ENCODE peak calls at places on chromosome 15, in six cellular contexts. D, S, F, Z, M and Q are unnamed samples. For H3K4me1, the result is how much of the 10 kb centered on the place peaks cover.

GRCh38 chr15:89163271-89164055 is 57.9 kb downstream of the RLBP1 start:
- DNase-seq in F (no peak), Z (no peak), S (no peak), D (no peak), M (no peak), Q (no peak)

GRCh38 chr15:70026991-70027390 is 70.7 kb downstream of the TLE3 start:
- DNase-seq in Z (no peak), S (no peak), D (no peak), M (no peak), F (no peak), Q (no peak)

GRCh38 chr15:27660676-27661075 is 438.4 kb downstream of the OCA2 start:
- DNase-seq in Z (no peak), S (no peak), D (no peak), M (no peak), F (no peak), Q (no peak)

GRCh38 chr15:75065851-75066509 is 42.6 kb downstream of the PPCDC start:
- DNase-seq in S (no peak), M (no peak), D (no peak), F (peak), Z (no peak), Q (no peak)

GRCh38 chr15:29135266-29135665 is 134.4 kb downstream of the NSMCE3 start:
- DNase-seq in M (no peak), F (no peak), D (no peak), S (no peak), Z (peak), Q (no peak)

GRCh38 chr15:66172339-66172980 is 81.1 kb downstream of the MEGF11 start:
- DNase-seq in M (no peak), D (no peak), F (no peak), Z (no peak), S (no peak), Q (no peak)

GRCh38 chr15:38041576-38041975 is 107.1 kb downstream of the TMCO5A start:
- DNase-seq in Z (no peak), F (no peak), S (no peak), D (no peak), M (no peak), Q (no peak)

GRCh38 chr15:67303490-67304363 is 49.1 kb downstream of the IQCH start:
- DNase-seq in D (no peak), S (peak), F (no peak), Z (no peak), M (no peak), Q (no peak)

GRCh38 chr15:42348083-42348482 is 11.2 kb upstream of the CAPN3 start:
- DNase-seq in F (no peak), M (no peak), Z (no peak), S (no peak), D (no peak), Q (no peak)

GRCh38 chr15:68510558-68510957 is 68.2 kb upstream of the CORO2B start:
- DNase-seq in F (no peak), D (no peak), S (no peak), M (no peak), Z (no peak), Q (no peak)

GRCh38 chr15:68512578-68512977 is 66.2 kb upstream of the CORO2B start:
- DNase-seq in M (no peak), S (no peak), D (no peak), F (no peak), Z (no peak), Q (no peak)

GRCh38 chr15:68508485-68509189 is 70.2 kb upstream of the CORO2B start:
- DNase-seq in F (no peak), S (no peak), D (no peak), Z (no peak), M (no peak), Q (no peak)

GRCh38 chr15:68511073-68511991 is 67.5 kb upstream of the CORO2B start:
- DNase-seq in F (peak), D (no peak), M (no peak), S (no peak), Z (no peak), Q (no peak)

DNA sequence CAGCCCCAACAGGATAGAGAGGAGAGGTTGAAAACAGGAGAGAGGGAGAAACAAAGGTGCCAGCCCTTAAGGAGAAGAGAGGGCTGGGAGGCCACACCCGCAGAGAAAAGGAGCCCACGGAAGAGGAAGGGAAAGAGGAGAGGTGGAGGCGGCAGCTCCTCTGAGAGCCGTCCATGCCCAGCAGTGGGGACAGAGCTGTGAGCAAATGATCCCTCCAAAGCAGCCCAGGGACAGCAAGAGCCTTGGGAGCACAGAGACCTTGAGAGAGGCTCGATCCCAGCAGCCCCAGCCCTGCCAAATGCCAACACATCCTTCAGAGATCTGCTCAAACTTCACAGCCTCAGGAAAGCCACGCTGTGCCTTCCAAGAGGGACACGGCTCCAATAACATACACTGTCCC is 66.7 kb upstream of the CORO2B start:
- DNase-seq in Z (no peak), D (no peak), M (no peak), F (no peak), S (no peak), Q (no peak)
- H3K27ac ChIP-seq in Z (no peak), D (no peak), M (no peak), F (peak), S (no peak), Q (peak)

GRCh38 chr15:32998182-32998581 is 196.3 kb downstream of the FMN1 start:
- DNase-seq in Z (no peak), S (no peak), M (no peak), D (no peak), F (no peak), Q (no peak)

GRCh38 chr15:32991544-32992192 is 202.8 kb downstream of the FMN1 start:
- DNase-seq in S (no peak), M (no peak), D (no peak), Z (no peak), F (no peak), Q (no peak)

GRCh38 chr15:32998979-32999677 is 195.4 kb downstream of the FMN1 start:
- DNase-seq in M (no peak), F (no peak), Z (peak), D (peak), S (no peak), Q (no peak)

GRCh38 chr15:32993285-32993684 is 201.2 kb downstream of the FMN1 start:
- DNase-seq in S (no peak), F (no peak), M (no peak), D (no peak), Z (no peak), Q (no peak)

DNA sequence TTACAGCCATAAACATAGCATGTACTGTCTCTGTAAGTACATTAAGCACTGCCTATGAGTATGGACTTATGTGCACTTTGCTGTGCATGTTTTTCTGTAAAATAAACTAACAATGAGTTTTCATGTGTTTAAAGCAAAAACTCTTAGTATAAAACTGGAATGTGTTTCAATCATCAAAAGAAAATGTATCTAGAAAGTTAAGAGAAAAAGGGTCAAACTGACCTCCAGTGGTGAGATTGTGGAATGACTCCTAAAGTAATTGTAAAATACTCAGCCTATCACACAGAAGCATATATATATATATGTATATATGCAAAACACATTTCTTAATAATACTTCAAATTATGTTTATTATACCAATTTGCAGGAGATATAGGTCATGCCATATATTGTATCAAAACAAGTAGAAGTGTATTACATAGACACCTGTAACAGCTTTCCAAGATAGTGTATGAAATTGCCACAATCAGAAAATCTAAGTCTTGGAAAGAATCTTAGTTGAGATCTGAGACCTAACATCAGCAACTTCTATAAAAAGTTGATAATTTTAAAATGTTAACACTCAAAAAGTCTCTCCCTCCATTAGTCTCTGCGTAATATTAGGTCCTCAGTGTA is 199.6 kb downstream of the FMN1 start:
- DNase-seq in M (no peak), D (no peak), S (peak), Z (no peak), F (no peak), Q (no peak)
- TF ChIP-seq CTCF in M (peak), D (peak), S (peak), Z (peak), F (peak), Q (peak)

GRCh38 chr15:97961067-97961954 is 808 bp downstream of the ARRDC4 start:
- DNase-seq in D (peak), S (peak), Z (peak), M (peak), F (peak), Q (no peak)
- H3K4me1 ChIP-seq in D (under half), S (under half), Z (under half), M (under half), F (under half), Q (under half)

GRCh38 chr15:61173899-61174689 is 55.0 kb downstream of the RORA start:
- DNase-seq in Z (no peak), S (no peak), M (no peak), F (no peak), D (no peak), Q (no peak)

GRCh38 chr15:61169904-61170695 is 59.0 kb downstream of the RORA start:
- DNase-seq in Z (no peak), M (no peak), D (no peak), F (no peak), S (no peak), Q (no peak)

GRCh38 chr15:61172325-61172724 is 56.8 kb downstream of the RORA start:
- DNase-seq in Z (no peak), D (no peak), F (no peak), M (no peak), S (no peak), Q (no peak)

GRCh38 chr15:61171190-61171589 is 57.9 kb downstream of the RORA start:
- DNase-seq in S (no peak), D (no peak), F (no peak), M (no peak), Z (no peak), Q (no peak)

GRCh38 chr15:61169275-61169903 is 59.7 kb downstream of the RORA start:
- DNase-seq in Z (no peak), D (no peak), S (no peak), M (no peak), F (no peak), Q (no peak)
- H3K27ac ChIP-seq in Z (no peak), D (no peak), S (no peak), M (no peak), F (no peak), Q (no peak)

GRCh38 chr15:83653288-83653638 is 660 bp upstream of the ADAMTSL3 start:
- DNase-seq in F (peak), M (no peak), Z (no peak), S (no peak), D (no peak), Q (no peak)

GRCh38 chr15:83652606-83653204 is 1.2 kb upstream of the ADAMTSL3 start:
- DNase-seq in M (no peak), F (no peak), S (no peak), Z (no peak), D (no peak), Q (no peak)

GRCh38 chr15:83654379-83655236 is 685 bp downstream of the ADAMTSL3 start:
- DNase-seq in S (no peak), Z (no peak), D (peak), F (peak), M (no peak), Q (no peak)

GRCh38 chr15:83655237-83655616 is 1.3 kb downstream of the ADAMTSL3 start:
- DNase-seq in Z (no peak), D (no peak), F (no peak), S (no peak), M (no peak), Q (no peak)

DNA sequence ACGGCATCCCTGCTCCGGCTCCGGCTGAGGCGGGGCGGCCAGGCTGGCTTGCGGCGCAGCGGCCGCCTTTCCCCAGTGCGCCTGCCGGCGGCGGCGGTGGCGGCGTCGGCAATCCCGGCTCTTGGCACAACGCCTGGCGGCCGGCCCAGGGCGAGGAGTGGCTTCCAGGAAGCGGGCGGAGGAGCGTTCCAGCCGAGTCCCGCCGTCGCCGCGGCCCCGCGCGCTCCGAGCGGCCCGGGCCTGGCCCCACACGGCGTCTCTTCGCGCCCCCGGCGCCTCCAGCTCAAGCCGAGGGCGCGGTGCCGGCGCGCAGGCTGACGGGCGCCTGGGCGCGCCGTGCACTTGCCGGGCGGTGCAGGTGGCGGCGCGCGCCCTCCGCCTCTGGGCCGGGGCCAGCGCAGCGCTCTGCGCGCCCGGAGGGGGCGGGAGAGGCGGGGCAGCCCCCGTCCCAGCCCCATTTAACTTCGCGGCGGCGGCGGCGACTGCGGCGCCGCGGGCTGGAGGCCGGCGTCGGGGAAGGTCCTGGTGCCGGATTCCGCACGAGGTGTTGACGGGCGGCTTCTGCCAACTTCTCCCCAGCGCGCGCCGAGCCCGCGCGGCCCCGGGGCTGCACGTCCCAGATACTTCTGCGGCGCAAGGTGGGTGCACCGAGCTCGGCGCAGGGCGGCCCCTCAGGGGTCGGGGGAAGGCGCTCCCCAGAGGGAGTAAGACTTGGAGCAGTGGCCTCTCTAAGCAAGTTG is at the start of gene ADAMTSL3:
- DNase-seq in Z (no peak), F (peak), M (peak), S (no peak), D (peak), Q (no peak)
- TF ChIP-seq CTCF in Z (no peak), F (no peak), M (no peak), S (no peak), D (no peak), Q (peak)

GRCh38 chr15:98878862-98879261 is 128.7 kb downstream of the PGPEP1L start:
- DNase-seq in F (no peak), M (no peak), D (no peak), S (no peak), Z (no peak), Q (no peak)
- H3K4me1 ChIP-seq in F (under half), M (under half), D (half or more), S (under half), Z (under half), Q (under half)

GRCh38 chr15:60589253-60589652 is 110.3 kb upstream of the ICE2 start:
- DNase-seq in D (no peak), M (no peak), F (no peak), S (no peak), Z (no peak), Q (no peak)

GRCh38 chr15:60592386-60593339 is 113.7 kb upstream of the ICE2 start:
- DNase-seq in F (peak), S (no peak), Z (peak), M (peak), D (peak), Q (peak)

GRCh38 chr15:60589728-60590127 is 110.8 kb upstream of the ICE2 start:
- DNase-seq in S (no peak), Z (no peak), M (no peak), F (no peak), D (no peak), Q (no peak)

GRCh38 chr15:60591491-60592385 is 112.8 kb upstream of the ICE2 start:
- DNase-seq in M (peak), S (no peak), Z (peak), D (peak), F (peak), Q (no peak)

DNA sequence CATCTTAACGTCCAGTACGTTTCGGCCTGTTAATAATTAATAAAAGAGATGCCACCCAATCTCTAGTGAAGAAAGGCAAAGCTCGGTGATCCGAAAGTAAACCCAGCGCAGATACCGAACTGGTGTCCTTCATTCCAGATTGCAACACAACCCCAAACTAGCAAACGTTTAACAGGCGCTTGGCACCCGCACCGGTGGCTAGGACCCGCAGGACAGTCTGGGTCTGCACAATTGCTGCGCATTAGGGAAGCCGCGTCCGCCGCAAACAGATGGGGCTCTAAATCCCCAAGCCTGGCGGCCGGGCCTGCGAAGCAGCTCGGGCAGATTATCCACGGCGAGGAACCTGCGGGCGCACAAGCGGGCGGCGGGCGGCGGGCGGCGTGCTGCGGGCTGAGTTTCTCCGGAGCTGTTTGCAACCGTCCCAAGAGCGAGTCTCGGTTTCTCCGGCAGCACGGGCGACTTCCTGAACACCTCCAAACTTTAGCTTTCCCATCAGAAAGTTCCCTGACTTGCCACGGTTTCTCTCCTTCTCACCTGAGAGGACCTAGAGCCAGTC is 112.1 kb upstream of the ICE2 start:
- DNase-seq in Z (peak), D (peak), M (peak), F (peak), S (no peak), Q (no peak)
- H3K27ac ChIP-seq in Z (peak), D (peak), M (peak), F (peak), S (no peak), Q (peak)